ENCODE peak calls at places on chromosomes 11 and 22, in four cellular contexts. One of them, this sample, is unnamed.
A peak's percentile ranks its signal among the peaks of the same experiment; 100 is the strongest.

GRCh38 chr11:88377151-88377550 is 39.6 kb upstream of the CTSC start:
- DNase-seq in A549: no peak
- DNase-seq in HepG2: no peak
- DNase-seq in K562: no peak
- DNase-seq in this sample: no peak

GRCh38 chr11:34052608-34053160 is 1.2 kb downstream of the CAPRIN1 start:
- DNase-seq in A549: no peak
- DNase-seq in HepG2: no peak
- DNase-seq in K562: peak; percentile 26
- DNase-seq in this sample: peak; percentile 47

GRCh38 chr11:61392991-61393595 is 706 bp downstream of the TMEM216 start:
- DNase-seq in A549: peak; percentile 35
- DNase-seq in HepG2: no peak
- DNase-seq in K562: peak; percentile 39
- DNase-seq in this sample: no peak

GRCh38 chr11:122101625-122102291 is 14.3 kb downstream of the BLID start:
- DNase-seq in A549: no peak
- DNase-seq in HepG2: peak; percentile 20
- DNase-seq in K562: no peak
- DNase-seq in this sample: peak; percentile 63

GRCh38 chr11:106889718-106890117 is 128.6 kb downstream of the GUCY1A2 start:
- DNase-seq in A549: no peak
- DNase-seq in HepG2: no peak
- DNase-seq in K562: no peak
- DNase-seq in this sample: no peak

GRCh38 chr11:65685981-65686380 is 23.3 kb upstream of the RELA start:
- DNase-seq in A549: no peak
- DNase-seq in HepG2: no peak
- DNase-seq in K562: no peak
- DNase-seq in this sample: no peak

GRCh38 chr11:77183421-77183984 is 55.5 kb downstream of the MYO7A start:
- DNase-seq in A549: no peak
- DNase-seq in HepG2: no peak
- DNase-seq in K562: no peak
- DNase-seq in this sample: no peak

GRCh38 chr11:124586247-124586860 is 16.6 kb downstream of the OR8A1 start:
- DNase-seq in A549: peak; percentile 2
- DNase-seq in HepG2: peak; percentile 33
- DNase-seq in K562: peak; percentile 25
- DNase-seq in this sample: peak; percentile 39

GRCh38 chr11:19426719-19427066 is 185.9 kb upstream of the E2F8 start:
- DNase-seq in A549: no peak
- DNase-seq in HepG2: no peak
- DNase-seq in K562: no peak
- DNase-seq in this sample: no peak

GRCh38 chr11:80165763-80166162 is 724.9 kb upstream of the TENM4 start:
- DNase-seq in A549: no peak
- DNase-seq in HepG2: no peak
- DNase-seq in K562: no peak
- DNase-seq in this sample: no peak

GRCh38 chr11:133526790-133527189 is 5.5 kb downstream of the OPCML start:
- DNase-seq in A549: no peak
- DNase-seq in HepG2: no peak
- DNase-seq in K562: no peak
- DNase-seq in this sample: no peak

GRCh38 chr11:57476223-57476882 is 16.0 kb downstream of the RTN4RL2 start:
- DNase-seq in A549: no peak
- DNase-seq in HepG2: no peak
- DNase-seq in K562: no peak
- DNase-seq in this sample: peak; percentile 74

GRCh38 chr11:12455938-12456337 is 78.6 kb downstream of the PARVA start:
- DNase-seq in A549: no peak
- DNase-seq in HepG2: no peak
- DNase-seq in K562: no peak
- DNase-seq in this sample: no peak

GRCh38 chr11:65798882-65799281 is 12.0 kb downstream of the OVOL1 start:
- DNase-seq in A549: no peak
- DNase-seq in HepG2: no peak
- DNase-seq in K562: no peak
- DNase-seq in this sample: no peak

GRCh38 chr11:134533511-134533910 is 121.5 kb upstream of the B3GAT1 start:
- DNase-seq in A549: no peak
- DNase-seq in HepG2: no peak
- DNase-seq in K562: no peak
- DNase-seq in this sample: no peak

GRCh38 chr22:31680764-31681624 is 19.0 kb upstream of the PISD start:
- DNase-seq in A549: no peak
- DNase-seq in HepG2: no peak
- DNase-seq in K562: no peak
- DNase-seq in this sample: no peak

GRCh38 chr11:95522871-95523270 is 266.7 kb downstream of the FAM76B start:
- DNase-seq in A549: no peak
- DNase-seq in HepG2: no peak
- DNase-seq in K562: no peak
- DNase-seq in this sample: no peak

GRCh38 chr11:63737718-63738117 is 30.9 kb downstream of the ZFTA start:
- DNase-seq in A549: no peak
- DNase-seq in HepG2: peak; percentile 56
- DNase-seq in K562: no peak
- DNase-seq in this sample: no peak

GRCh38 chr11:17972987-17973386 is 39.9 kb downstream of the SERGEF start:
- DNase-seq in A549: peak; percentile 23
- DNase-seq in HepG2: peak; percentile 23
- DNase-seq in K562: peak; percentile 51
- DNase-seq in this sample: peak; percentile 83

GRCh38 chr22:22935546-22936157 is 48.0 kb downstream of the IGLL5 start:
- DNase-seq in A549: no peak
- DNase-seq in HepG2: no peak
- DNase-seq in K562: peak; percentile 60
- DNase-seq in this sample: no peak

GRCh38 chr22:17891427-17892167 is 117.3 kb upstream of the BID start:
- DNase-seq in A549: peak; percentile 7
- DNase-seq in HepG2: peak; percentile 7
- DNase-seq in K562: peak; percentile 54
- DNase-seq in this sample: no peak

GRCh38 chr22:48353116-48353947 is 1474.3 kb downstream of the BRD1 start:
- DNase-seq in A549: peak; percentile 71
- DNase-seq in HepG2: no peak
- DNase-seq in K562: no peak
- DNase-seq in this sample: no peak

GRCh38 chr22:33747576-33748180 is 172.6 kb downstream of the LARGE1 start:
- DNase-seq in A549: no peak
- DNase-seq in HepG2: no peak
- DNase-seq in K562: no peak
- DNase-seq in this sample: no peak

GRCh38 chr22:43953988-43954771 is 1.1 kb upstream of the SAMM50 start:
- DNase-seq in A549: no peak
- DNase-seq in HepG2: no peak
- DNase-seq in K562: no peak
- DNase-seq in this sample: no peak

GRCh38 chr11:74702383-74703007 is 28.7 kb downstream of the CHRDL2 start:
- DNase-seq in A549: peak; percentile 84
- DNase-seq in HepG2: peak; percentile 63
- DNase-seq in K562: peak; percentile 79
- DNase-seq in this sample: peak; percentile 49

GRCh38 chr11:567629-568258 is 7.0 kb downstream of the RASSF7 start:
- DNase-seq in A549: no peak
- DNase-seq in HepG2: no peak
- DNase-seq in K562: no peak
- DNase-seq in this sample: no peak

GRCh38 chr11:105673089-105673488 is 63.2 kb downstream of the GRIA4 start:
- DNase-seq in A549: no peak
- DNase-seq in HepG2: peak; percentile 12
- DNase-seq in K562: peak; percentile 2
- DNase-seq in this sample: no peak

GRCh38 chr22:46953968-46954755 is 191.7 kb downstream of the TBC1D22A start:
- DNase-seq in A549: no peak
- DNase-seq in HepG2: no peak
- DNase-seq in K562: peak; percentile 16
- DNase-seq in this sample: no peak

GRCh38 chr11:28384418-28384817 is 276.2 kb downstream of the METTL15 start:
- DNase-seq in A549: no peak
- DNase-seq in HepG2: no peak
- DNase-seq in K562: no peak
- DNase-seq in this sample: no peak

DNA sequence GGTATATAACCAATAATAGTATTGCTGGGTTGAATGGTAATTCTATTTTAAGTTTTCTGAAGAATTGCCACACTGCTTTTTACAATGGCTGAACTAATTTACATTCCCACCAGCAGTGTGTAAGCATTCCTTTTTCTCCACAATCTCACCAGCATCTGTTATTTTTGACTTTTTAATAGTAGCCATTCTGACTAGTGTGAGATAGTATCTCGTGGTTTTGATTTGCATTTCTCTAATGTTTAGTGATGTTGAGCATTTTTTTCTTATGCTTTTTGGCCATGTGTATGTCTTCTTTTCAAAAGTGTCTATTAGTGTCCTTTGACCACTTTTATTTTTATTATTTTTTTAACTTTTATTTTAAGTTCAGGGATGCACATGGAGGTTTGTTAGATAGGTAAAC is 275.3 kb downstream of the METTL15 start:
- DNase-seq in A549: no peak
- DNase-seq in HepG2: no peak
- DNase-seq in K562: no peak
- DNase-seq in this sample: no peak
- TF ChIP-seq RNF2 in A549: no peak
- TF ChIP-seq RNF2 in HepG2: no peak
- TF ChIP-seq RNF2 in K562: no peak
- TF ChIP-seq RNF2 in this sample: no peak

GRCh38 chr22:41353862-41354575 is 27.7 kb upstream of the TEF start:
- DNase-seq in A549: no peak
- DNase-seq in HepG2: no peak
- DNase-seq in K562: no peak
- DNase-seq in this sample: no peak

GRCh38 chr22:41350087-41350486 is 31.7 kb upstream of the TEF start:
- DNase-seq in A549: no peak
- DNase-seq in HepG2: no peak
- DNase-seq in K562: peak; percentile 47
- DNase-seq in this sample: no peak

GRCh38 chr22:41351011-41351410 is 30.7 kb upstream of the TEF start:
- DNase-seq in A549: no peak
- DNase-seq in HepG2: no peak
- DNase-seq in K562: no peak
- DNase-seq in this sample: no peak

GRCh38 chr22:41354979-41355378 is 26.8 kb upstream of the TEF start:
- DNase-seq in A549: no peak
- DNase-seq in HepG2: no peak
- DNase-seq in K562: no peak
- DNase-seq in this sample: no peak

DNA sequence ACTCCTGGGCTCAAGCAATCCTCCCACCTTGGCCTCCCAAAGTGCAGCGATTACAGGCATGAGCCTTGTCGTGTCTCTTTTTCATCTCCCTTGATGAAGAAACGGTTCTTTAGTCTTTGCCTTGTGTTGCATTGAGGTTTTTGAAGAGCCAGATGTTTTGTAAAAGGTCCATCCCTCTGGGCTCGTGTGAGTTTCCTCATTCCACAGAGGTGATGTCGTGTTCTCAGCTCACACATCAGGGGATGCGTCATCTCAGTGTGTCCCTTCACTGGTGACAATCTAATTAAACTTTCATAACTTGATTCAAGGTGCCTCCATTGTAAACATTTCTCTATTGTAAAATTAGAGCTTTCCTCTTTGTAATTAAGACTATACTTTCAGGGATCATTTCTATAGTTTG is 29.7 kb upstream of the TEF start:
- DNase-seq in A549: peak; percentile 38
- DNase-seq in HepG2: no peak
- DNase-seq in K562: no peak
- DNase-seq in this sample: no peak
- TF ChIP-seq RNF2 in A549: no peak
- TF ChIP-seq RNF2 in HepG2: no peak
- TF ChIP-seq RNF2 in K562: no peak
- TF ChIP-seq RNF2 in this sample: no peak

GRCh38 chr22:19855504-19856409 is 1.1 kb upstream of the GNB1L start:
- DNase-seq in A549: peak; percentile 56
- DNase-seq in HepG2: peak; percentile 95
- DNase-seq in K562: peak; percentile 96
- DNase-seq in this sample: no peak
- TF ChIP-seq RNF2 in A549: no peak
- TF ChIP-seq RNF2 in HepG2: no peak
- TF ChIP-seq RNF2 in K562: no peak
- TF ChIP-seq RNF2 in this sample: no peak

GRCh38 chr11:109150603-109151002 is 271.4 kb upstream of the C11orf87 start:
- DNase-seq in A549: no peak
- DNase-seq in HepG2: no peak
- DNase-seq in K562: no peak
- DNase-seq in this sample: no peak
- TF ChIP-seq RNF2 in A549: no peak
- TF ChIP-seq RNF2 in HepG2: no peak
- TF ChIP-seq RNF2 in K562: no peak
- TF ChIP-seq RNF2 in this sample: no peak

GRCh38 chr11:126231725-126232459 is 20.3 kb downstream of the FAM118B start:
- DNase-seq in A549: no peak
- DNase-seq in HepG2: no peak
- DNase-seq in K562: no peak
- DNase-seq in this sample: no peak
- TF ChIP-seq RNF2 in A549: no peak
- TF ChIP-seq RNF2 in HepG2: no peak
- TF ChIP-seq RNF2 in K562: no peak
- TF ChIP-seq RNF2 in this sample: no peak

GRCh38 chr11:90783111-90783510 is 560.3 kb upstream of the CHORDC1 start:
- DNase-seq in A549: no peak
- DNase-seq in HepG2: no peak
- DNase-seq in K562: no peak
- DNase-seq in this sample: no peak
- TF ChIP-seq RNF2 in A549: no peak
- TF ChIP-seq RNF2 in HepG2: no peak
- TF ChIP-seq RNF2 in K562: no peak
- TF ChIP-seq RNF2 in this sample: no peak

GRCh38 chr11:1570531-1570895 is 1.6 kb downstream of the DUSP8 start:
- DNase-seq in A549: no peak
- DNase-seq in HepG2: no peak
- DNase-seq in K562: no peak
- DNase-seq in this sample: no peak
- TF ChIP-seq RNF2 in A549: no peak
- TF ChIP-seq RNF2 in HepG2: no peak
- TF ChIP-seq RNF2 in K562: no peak
- TF ChIP-seq RNF2 in this sample: no peak